ENCODE peak calls at places on chromosomes 3 and 15, in six cellular contexts. L is effector CD4-positive, alpha-beta T cell; X is HFFc6; B is HS-5; A is heart right ventricle; I is activated CD4-positive, CD25-positive, alpha-beta regulatory T cell. M is an unnamed sample.

GRCh38 chr3:117439812-117440211 is 730.2 kb downstream of the TUSC7 start:
- DNase-seq in L (no peak), X (no peak), B (peak; percentile 4), A (no peak), I (no peak), M (no peak)

GRCh38 chr15:79090487-79091203 is at the start of gene RASGRF1:
- DNase-seq in L (no peak), X (no peak), B (no peak), A (no peak), I (no peak), M (no peak)

GRCh38 chr3:106007512-106007911 is 138.7 kb upstream of the CBLB start:
- DNase-seq in L (no peak), X (no peak), B (no peak), A (no peak), I (no peak), M (no peak)

GRCh38 chr15:72398189-72398588 is at the start of gene TMEM202:
- DNase-seq in L (no peak), X (no peak), B (no peak), A (no peak), I (no peak), M (no peak)

GRCh38 chr3:11610044-11610671 is 33.6 kb downstream of the VGLL4 start:
- DNase-seq in L (no peak), X (no peak), B (no peak), A (peak; percentile 37), I (no peak), M (no peak)

GRCh38 chr3:105527949-105528348 is 161.2 kb downstream of the ALCAM start:
- DNase-seq in L (no peak), X (peak; percentile 23), B (no peak), A (no peak), I (no peak), M (no peak)

GRCh38 chr15:98772895-98773294 is 124.6 kb downstream of the IGF1R start:
- DNase-seq in L (no peak), X (no peak), B (no peak), A (no peak), I (no peak), M (no peak)

GRCh38 chr3:68773401-68773800 is 158.9 kb downstream of the TAFA4 start:
- DNase-seq in L (no peak), X (no peak), B (no peak), A (no peak), I (no peak), M (no peak)

GRCh38 chr15:49624046-49624445 is 3.2 kb downstream of the DTWD1 start:
- DNase-seq in L (no peak), X (peak; percentile 91), B (no peak), A (no peak), I (no peak), M (no peak)

GRCh38 chr15:96583671-96584070 is 253.2 kb downstream of the NR2F2 start:
- DNase-seq in L (no peak), X (no peak), B (no peak), A (no peak), I (no peak), M (no peak)

GRCh38 chr3:178100881-178101280 is 435.4 kb upstream of the KCNMB2 start:
- DNase-seq in L (no peak), X (no peak), B (no peak), A (no peak), I (no peak), M (no peak)

GRCh38 chr3:31343075-31343474 is 189.7 kb upstream of the STT3B start:
- DNase-seq in L (no peak), X (peak; percentile 3), B (no peak), A (no peak), I (no peak), M (no peak)

GRCh38 chr3:173932624-173933023 is 535.1 kb downstream of the NLGN1 start:
- DNase-seq in L (no peak), X (peak; percentile 79), B (peak; percentile 33), A (no peak), I (no peak), M (no peak)